ENCODE peak calls at places on chromosome X, in nine cellular contexts. N, A, Y, R, K, M, S, X and E are unnamed samples.

GRCh38 chrX:3465017-3465416 is 118.6 kb upstream of the MXRA5 start:
- DNase-seq in Y (no peak), M (no peak), K (no peak), S (no peak), A (no peak), N (no peak), R (no peak), X (no peak), E (no peak)

GRCh38 chrX:14864626-14865025 is 8.2 kb downstream of the FANCB start:
- DNase-seq in X (no peak), K (no peak), S (peak; percentile 5), Y (no peak), M (no peak), N (no peak), R (no peak), A (no peak), E (no peak)

GRCh38 chrX:136183917-136184316 is 36.6 kb downstream of the FHL1 start:
- DNase-seq in S (no peak), R (no peak), Y (no peak), A (no peak), M (no peak), N (no peak), X (no peak), K (no peak), E (no peak)

GRCh38 chrX:105527759-105528158 is 294.6 kb upstream of the NRK start:
- DNase-seq in M (no peak), R (no peak), X (no peak), K (no peak), Y (no peak), N (no peak), A (no peak), S (no peak), E (no peak)

GRCh38 chrX:22090181-22090580 is 58.1 kb downstream of the PHEX start:
- DNase-seq in Y (no peak), S (no peak), A (no peak), X (no peak), K (no peak), N (no peak), R (no peak), M (no peak), E (no peak)

GRCh38 chrX:39437670-39438441 is 636.6 kb downstream of the MID1IP1 start:
- DNase-seq in N (no peak), R (no peak), Y (no peak), S (no peak), M (no peak), A (no peak), X (no peak), K (no peak), E (no peak)

GRCh38 chrX:34893741-34894140 is 48.9 kb upstream of the FAM47B start:
- DNase-seq in R (no peak), X (no peak), K (no peak), A (no peak), M (no peak), N (no peak), S (no peak), Y (no peak), E (no peak)

GRCh38 chrX:129726307-129727111 is 12.3 kb upstream of the XPNPEP2 start:
- DNase-seq in S (peak; percentile 34), Y (peak; percentile 56), N (peak; percentile 28), A (no peak), K (peak; percentile 46), X (peak; percentile 42), R (peak; percentile 21), M (peak; percentile 71), E (peak; percentile 52)

GRCh38 chrX:28225508-28225907 is 244.3 kb upstream of the DCAF8L1 start:
- DNase-seq in X (no peak), N (peak; percentile 0), A (no peak), S (no peak), Y (no peak), K (no peak), R (peak; percentile 5), M (no peak), E (no peak)

GRCh38 chrX:40514376-40514775 is 66.4 kb upstream of the ATP6AP2 start:
- DNase-seq in S (peak; percentile 5), X (no peak), K (no peak), M (no peak), A (no peak), R (peak; percentile 3), N (no peak), Y (no peak), E (no peak)

GRCh38 chrX:30230395-30230794 is at the start of gene MAGEB3:
- DNase-seq in K (no peak), M (no peak), Y (no peak), R (no peak), N (no peak), X (no peak), S (no peak), A (no peak), E (no peak)

GRCh38 chrX:155068165-155068564 is 2.8 kb downstream of the CMC4 start:
- DNase-seq in K (no peak), A (no peak), N (no peak), X (no peak), S (peak; percentile 65), M (no peak), R (peak; percentile 46), Y (no peak), E (no peak)

GRCh38 chrX:95058815-95059214 is 1384.8 kb downstream of the FAM133A start:
- DNase-seq in Y (no peak), K (no peak), X (no peak), A (no peak), R (no peak), S (peak; percentile 72), N (no peak), M (no peak), E (peak; percentile 1)

GRCh38 chrX:12949927-12950656 is 24.8 kb upstream of the TMSB4X start:
- DNase-seq in M (peak; percentile 74), N (no peak), Y (peak; percentile 88), K (peak; percentile 71), X (peak; percentile 89), S (peak; percentile 93), R (no peak), A (peak; percentile 91), E (peak; percentile 8)

GRCh38 chrX:12953420-12953819 is 21.5 kb upstream of the TMSB4X start:
- DNase-seq in Y (no peak), S (no peak), N (no peak), A (no peak), M (no peak), K (no peak), X (no peak), R (no peak), E (no peak)

GRCh38 chrX:12949205-12949926 is 25.5 kb upstream of the TMSB4X start:
- DNase-seq in A (no peak), S (no peak), R (no peak), Y (no peak), N (no peak), M (no peak), X (no peak), K (no peak), E (no peak)

GRCh38 chrX:12951590-12951965 is 23.3 kb upstream of the TMSB4X start:
- DNase-seq in S (no peak), M (no peak), Y (no peak), R (no peak), K (no peak), X (no peak), A (no peak), N (no peak), E (no peak)

GRCh38 chrX:12950851-12951589 is 23.9 kb upstream of the TMSB4X start:
- DNase-seq in S (no peak), R (peak; percentile 26), K (no peak), Y (peak; percentile 52), N (no peak), X (no peak), M (no peak), A (no peak), E (no peak)
- TF ChIP-seq CTCF in S (peak; percentile 35), R (peak; percentile 61), K (peak; percentile 24), Y (peak; percentile 44), N (peak; percentile 69), X (no peak), M (no peak), A (no peak), E (no peak)

GRCh38 chrX:118503260-118504041 is 7.8 kb downstream of the DOCK11 start:
- DNase-seq in K (no peak), M (no peak), A (no peak), R (no peak), S (no peak), Y (no peak), X (no peak), N (no peak), E (no peak)
- H3K27ac ChIP-seq in K (no peak overlapping the region), M (no peak overlapping the region), A (no peak overlapping the region), R (no peak overlapping the region), S (no peak overlapping the region), Y (no peak overlapping the region), X (no peak overlapping the region), N (no peak overlapping the region), E (no peak overlapping the region)

GRCh38 chrX:139692908-139693307 is 15.1 kb downstream of the MCF2 start:
- DNase-seq in A (no peak), R (no peak), X (no peak), Y (no peak), M (no peak), S (no peak), N (no peak), K (no peak), E (no peak)
- TF ChIP-seq CTCF in A (no peak), R (no peak), X (no peak), Y (no peak), M (no peak), S (no peak), N (no peak), K (no peak), E (no peak)

GRCh38 chrX:43998374-43998773 is 25.2 kb upstream of the NDP start:
- DNase-seq in M (no peak), X (no peak), R (no peak), Y (no peak), S (peak; percentile 44), K (no peak), N (no peak), A (no peak), E (peak; percentile 1)
- H3K27ac ChIP-seq in M (no peak overlapping the region), X (no peak overlapping the region), R (no peak overlapping the region), Y (no peak overlapping the region), S (no peak overlapping the region), K (no peak overlapping the region), N (no peak overlapping the region), A (no peak overlapping the region), E (no peak overlapping the region)

DNA sequence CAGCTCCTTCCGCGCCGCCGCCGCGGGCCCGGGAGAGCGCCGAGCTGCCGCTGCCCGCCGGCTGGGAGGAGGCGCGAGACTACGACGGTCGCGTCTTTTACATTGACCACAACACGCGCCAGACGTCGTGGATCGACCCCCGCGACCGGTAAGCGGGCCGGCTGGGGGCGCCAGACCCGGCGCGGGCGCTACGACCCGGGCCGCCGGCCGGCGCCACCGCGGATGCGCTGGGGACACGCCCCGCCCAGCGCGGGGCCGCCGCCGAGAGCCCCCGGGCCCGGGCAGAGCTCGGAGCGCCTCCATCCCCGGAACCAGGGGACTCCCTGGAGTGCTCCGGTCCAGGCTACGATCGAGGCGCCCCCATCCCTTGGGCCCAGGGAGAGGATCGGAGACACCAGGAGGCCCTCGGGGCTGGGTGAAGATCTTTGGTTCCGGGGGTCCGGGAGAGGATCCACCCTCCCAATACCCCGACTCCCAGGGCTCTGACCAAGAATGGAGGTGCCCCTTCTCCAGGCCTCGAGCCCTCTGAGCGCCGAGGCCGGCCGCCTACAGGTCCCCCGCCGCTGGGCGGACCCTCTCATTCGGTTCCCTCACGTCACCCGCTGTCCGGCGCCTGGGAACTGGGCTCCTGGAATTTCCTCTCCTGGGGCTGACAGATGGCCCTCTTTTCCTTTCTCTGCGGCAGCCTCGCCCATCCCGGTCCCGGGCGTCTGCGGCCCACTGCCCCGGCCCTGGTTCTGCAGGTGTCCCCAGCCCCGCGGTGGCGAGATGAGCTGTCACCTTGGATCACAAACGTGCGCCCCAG is 48.8 kb downstream of the CLDN34 start:
- DNase-seq in K (peak; percentile 62), M (peak; percentile 58), R (no peak), S (no peak), N (no peak), A (peak; percentile 64), X (peak; percentile 33), Y (peak; percentile 23), E (no peak)
- TF ChIP-seq CTCF in K (peak; percentile 15), M (no peak), R (peak; percentile 32), S (no peak), N (no peak), A (no peak), X (no peak), Y (no peak), E (no peak)